ENCODE peak calls at places on chromosome 15, in five cellular contexts. I, Z, A, P and C are unnamed samples.

GRCh38 chr15:60651734-60652141 is 172.8 kb upstream of the ICE2 start:
- DNase-seq in P (no peak), Z (no peak), I (no peak), A (no peak), C (no peak)

GRCh38 chr15:68592548-68592947 is 13.8 kb downstream of the CORO2B start:
- DNase-seq in Z (no peak), P (no peak), A (no peak), I (no peak), C (no peak)

GRCh38 chr15:94848054-94848453 is 616.7 kb downstream of the MCTP2 start:
- DNase-seq in A (no peak), Z (no peak), P (no peak), I (no peak), C (no peak)

GRCh38 chr15:71456812-71457211 is 341.5 kb downstream of the THSD4 start:
- DNase-seq in Z (no peak), I (no peak), P (no peak), A (no peak), C (no peak)

GRCh38 chr15:92365079-92365478 is 28.6 kb upstream of the ST8SIA2 start:
- DNase-seq in Z (no peak), P (no peak), I (no peak), A (no peak), C (no peak)

GRCh38 chr15:50244959-50245624 is 20.4 kb downstream of the HDC start:
- DNase-seq in A (no peak), P (no peak), Z (no peak), I (no peak), C (no peak)

GRCh38 chr15:87902772-87903388 is 353.7 kb downstream of the NTRK3 start:
- DNase-seq in I (no peak), P (no peak), A (no peak), Z (no peak), C (no peak)

GRCh38 chr15:89531796-89532537 is 35.6 kb upstream of the RHCG start:
- DNase-seq in Z (no peak), I (no peak), A (no peak), P (no peak), C (no peak)

GRCh38 chr15:98394546-98394945 is 253.8 kb upstream of the IGF1R start:
- DNase-seq in I (no peak), P (no peak), Z (no peak), A (no peak), C (no peak)

GRCh38 chr15:35550957-35551356 is 5.0 kb upstream of the DPH6 start:
- DNase-seq in I (no peak), A (no peak), P (no peak), Z (no peak), C (no peak)

GRCh38 chr15:77706482-77707244 is 74.0 kb upstream of the LINGO1 start:
- DNase-seq in P (no peak), I (no peak), Z (no peak), A (no peak), C (no peak)

GRCh38 chr15:40241305-40242215 is 2.7 kb downstream of the PAK6 start:
- DNase-seq in P (no peak), Z (no peak), I (peak; percentile 81), A (no peak), C (no peak)

GRCh38 chr15:31464216-31465082 is 137.8 kb downstream of the KLF13 start:
- DNase-seq in P (no peak), A (no peak), I (peak; percentile 73), Z (no peak), C (no peak)

GRCh38 chr15:68375716-68376220 is 56.2 kb downstream of the ITGA11 start:
- DNase-seq in Z (no peak), I (peak; percentile 42), P (no peak), A (no peak), C (no peak)

GRCh38 chr15:51681303-51681963 is at the start of gene SCG3:
- DNase-seq in Z (peak; percentile 99), A (peak; percentile 63), I (peak; percentile 87), P (peak; percentile 52), C (peak; percentile 88)

GRCh38 chr15:57919754-57920153 is 145.8 kb downstream of the ALDH1A2 start:
- DNase-seq in Z (no peak), P (no peak), A (no peak), I (no peak), C (no peak)

GRCh38 chr15:70252056-70252935 is 154.6 kb upstream of the TLE3 start:
- DNase-seq in Z (no peak), A (no peak), P (no peak), I (no peak), C (no peak)

GRCh38 chr15:67937153-67937761 is 97.4 kb upstream of the RNU6-1 start:
- DNase-seq in A (no peak), P (no peak), Z (peak; percentile 52), I (no peak), C (no peak)

GRCh38 chr15:67548862-67549651 is 6.6 kb downstream of the MAP2K5 start:
- DNase-seq in Z (peak; percentile 81), I (peak; percentile 86), P (no peak), A (no peak), C (peak; percentile 82)

GRCh38 chr15:62777657-62778056 is 264.9 kb upstream of the TPM1 start:
- DNase-seq in P (no peak), A (no peak), I (no peak), Z (no peak), C (no peak)

GRCh38 chr15:38069001-38069400 is 134.6 kb downstream of the TMCO5A start:
- DNase-seq in A (peak; percentile 85), P (no peak), I (no peak), Z (no peak), C (no peak)

GRCh38 chr15:92677998-92678397 is 22.4 kb upstream of the FAM174B start:
- DNase-seq in I (no peak), Z (no peak), P (no peak), A (no peak), C (no peak)

GRCh38 chr15:65642588-65642987 is 20.9 kb downstream of the SLC24A1 start:
- DNase-seq in Z (no peak), A (peak; percentile 25), P (no peak), I (no peak), C (no peak)

GRCh38 chr15:78335985-78336384 is 4.2 kb upstream of the CRABP1 start:
- DNase-seq in Z (no peak), I (no peak), P (no peak), A (no peak), C (no peak)

GRCh38 chr15:48703544-48703943 is 58.0 kb upstream of the FBN1 start:
- DNase-seq in Z (no peak), A (no peak), I (no peak), P (no peak), C (no peak)

GRCh38 chr15:48298914-48299313 is 32.3 kb upstream of the DUT start:
- DNase-seq in Z (no peak), I (no peak), P (no peak), A (no peak), C (no peak)

GRCh38 chr15:70094690-70095311 is 2.9 kb downstream of the TLE3 start:
- DNase-seq in A (peak; percentile 25), I (no peak), P (peak; percentile 50), Z (no peak), C (no peak)

GRCh38 chr15:98649996-98650870 is 1.9 kb downstream of the IGF1R start:
- DNase-seq in A (peak; percentile 24), Z (no peak), I (no peak), P (no peak), C (no peak)

GRCh38 chr15:99436472-99437314 is 129.1 kb upstream of the MEF2A start:
- DNase-seq in P (no peak), I (peak; percentile 82), A (no peak), Z (no peak), C (no peak)

GRCh38 chr15:101611007-101611406 is 41.2 kb downstream of the TM2D3 start:
- DNase-seq in Z (no peak), I (no peak), A (no peak), P (no peak), C (no peak)

GRCh38 chr15:68712886-68713285 is 107.8 kb downstream of the ANP32A start:
- DNase-seq in P (no peak), I (no peak), Z (no peak), A (no peak), C (no peak)

GRCh38 chr15:92949604-92950249 is 49.6 kb downstream of the CHD2 start:
- DNase-seq in I (no peak), P (no peak), Z (peak; percentile 47), A (no peak), C (no peak)

GRCh38 chr15:33908396-33908795 is 59.9 kb upstream of the CHRM5 start:
- DNase-seq in Z (no peak), A (peak; percentile 18), P (no peak), I (no peak), C (no peak)

GRCh38 chr15:70761931-70762468 is 1.4 kb downstream of the UACA start:
- DNase-seq in Z (no peak), I (no peak), A (peak; percentile 52), P (no peak), C (no peak)

GRCh38 chr15:45185903-45186770 is 1.6 kb downstream of the SHF start:
- DNase-seq in Z (no peak), A (no peak), I (no peak), P (no peak), C (no peak)

GRCh38 chr15:68081869-68082505 is 27.9 kb downstream of the PIAS1 start:
- DNase-seq in A (peak; percentile 62), P (no peak), Z (no peak), I (no peak), C (no peak)

GRCh38 chr15:71716990-71717389 is 93.4 kb upstream of the NR2E3 start:
- DNase-seq in P (no peak), A (peak; percentile 14), Z (no peak), I (no peak), C (no peak)

GRCh38 chr15:63601026-63601726 is 4.0 kb downstream of the FBXL22 start:
- DNase-seq in I (no peak), P (no peak), A (peak; percentile 33), Z (no peak), C (no peak)